ENCODE peak calls at places on chromosomes 2 and 18, in four cellular contexts. D is GM23338, G is HCT116, V is MM.1S. Q is an unnamed sample.

GRCh38 chr2:118469103-118469502 is 378.3 kb downstream of the EN1 start:
- DNase-seq in D (no peak), G (no peak), V (no peak), Q (no peak)

GRCh38 chr2:100207411-100207885 is 65.1 kb upstream of the AFF3 start:
- DNase-seq in D (no peak), G (no peak), V (no peak), Q (no peak)

GRCh38 chr2:238141541-238142318 is 3.3 kb downstream of the KLHL30 start:
- DNase-seq in D (no peak), G (peak), V (no peak), Q (peak)

GRCh38 chr2:204650611-204651010 is 105.3 kb downstream of the PARD3B start:
- DNase-seq in D (no peak), G (no peak), V (no peak), Q (no peak)

GRCh38 chr18:49135871-49136270 is 185.1 kb upstream of the SMAD7 start:
- DNase-seq in D (peak), G (no peak), V (no peak), Q (peak)

GRCh38 chr18:58535340-58536186 is 93.3 kb downstream of the ALPK2 start:
- DNase-seq in D (no peak), G (no peak), V (no peak), Q (no peak)

GRCh38 chr18:77653792-77654191 is 404.1 kb downstream of the GALR1 start:
- DNase-seq in D (no peak), G (no peak), V (no peak), Q (no peak)

GRCh38 chr2:135409436-135409835 is 121.6 kb downstream of the ZRANB3 start:
- DNase-seq in D (no peak), G (no peak), V (no peak), Q (no peak)

GRCh38 chr18:12336887-12337286 is 28.8 kb downstream of the TUBB6 start:
- DNase-seq in D (peak), G (no peak), V (peak), Q (peak)

GRCh38 chr2:227503433-227504406 is 31.8 kb downstream of the AGFG1 start:
- DNase-seq in D (no peak), G (peak), V (no peak), Q (peak)

GRCh38 chr2:120622886-120623753 is 112.5 kb upstream of the GLI2 start:
- DNase-seq in D (no peak), G (no peak), V (no peak), Q (no peak)

DNA sequence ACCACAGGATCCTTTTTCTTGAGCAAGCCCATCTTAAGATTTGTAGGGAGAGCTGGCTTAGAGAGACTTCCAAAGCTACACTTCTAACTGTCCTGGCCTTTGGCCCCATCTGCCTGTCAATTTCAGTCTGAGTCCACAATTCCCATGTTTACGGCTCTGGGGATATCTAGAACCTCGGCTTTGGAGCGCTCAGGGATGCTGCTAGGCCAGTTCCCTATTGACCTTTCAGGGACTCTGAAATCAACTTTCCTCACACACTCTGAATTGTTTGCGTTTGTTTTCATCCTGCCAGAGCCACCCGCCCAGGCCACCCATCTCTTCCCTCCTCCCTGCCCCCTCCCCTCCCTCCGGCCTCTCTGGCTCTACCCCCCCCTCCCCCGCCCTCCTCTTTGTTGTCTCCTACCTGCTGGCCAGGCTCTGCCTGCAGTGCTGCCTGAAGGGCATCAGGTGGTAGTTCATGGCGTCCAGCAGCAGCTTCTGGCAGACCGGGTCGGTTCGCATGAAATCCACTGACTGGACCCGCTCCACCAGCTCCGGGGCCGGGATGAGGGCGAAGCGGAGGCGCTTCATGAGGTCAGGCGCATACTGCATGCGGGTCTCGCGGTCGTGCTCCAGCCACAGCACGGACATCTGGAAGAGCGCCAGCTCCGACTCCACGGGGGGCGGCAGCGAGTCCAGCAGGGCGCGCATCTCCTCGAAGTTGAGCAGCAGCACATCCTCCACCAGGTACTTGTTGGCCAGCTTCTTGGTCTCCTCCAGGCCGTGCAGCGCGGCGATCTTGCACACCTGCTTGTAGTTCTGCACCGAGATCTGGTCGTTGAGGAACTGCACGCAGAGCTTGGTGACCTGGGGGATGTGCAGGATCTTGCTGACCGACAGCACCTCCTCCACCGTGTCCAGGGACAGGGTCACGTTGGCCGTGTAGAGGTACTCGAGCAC is 3.3 kb downstream of the KLHL14 start:
- DNase-seq in D (peak), G (no peak), V (no peak), Q (peak)
- TF ChIP-seq EZH2 in D (no peak), G (no peak), V (no peak), Q (peak)

DNA sequence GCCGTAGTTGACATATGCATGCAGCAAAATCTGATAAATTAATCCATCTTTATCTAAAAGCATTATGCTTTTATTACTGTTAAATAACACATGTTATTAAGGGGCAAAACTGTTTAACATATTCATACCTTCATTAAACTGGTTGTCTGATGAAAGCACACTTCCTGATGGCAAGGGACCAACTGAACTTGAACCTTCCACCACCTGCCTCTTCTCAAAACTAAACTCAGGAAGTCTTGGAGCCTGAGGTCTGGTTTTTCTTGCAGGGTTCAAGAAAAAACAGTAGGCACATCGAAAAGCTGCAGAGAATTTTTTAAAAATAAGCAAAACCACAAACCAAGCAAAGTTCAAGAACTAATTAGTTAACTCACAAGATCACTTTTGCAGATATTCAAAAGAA is 64.9 kb downstream of the LNPK start:
- DNase-seq in D (no peak), G (no peak), V (no peak), Q (no peak)
- TF ChIP-seq EZH2phosphoT487 in D (no peak), G (no peak), V (no peak), Q (no peak)

DNA sequence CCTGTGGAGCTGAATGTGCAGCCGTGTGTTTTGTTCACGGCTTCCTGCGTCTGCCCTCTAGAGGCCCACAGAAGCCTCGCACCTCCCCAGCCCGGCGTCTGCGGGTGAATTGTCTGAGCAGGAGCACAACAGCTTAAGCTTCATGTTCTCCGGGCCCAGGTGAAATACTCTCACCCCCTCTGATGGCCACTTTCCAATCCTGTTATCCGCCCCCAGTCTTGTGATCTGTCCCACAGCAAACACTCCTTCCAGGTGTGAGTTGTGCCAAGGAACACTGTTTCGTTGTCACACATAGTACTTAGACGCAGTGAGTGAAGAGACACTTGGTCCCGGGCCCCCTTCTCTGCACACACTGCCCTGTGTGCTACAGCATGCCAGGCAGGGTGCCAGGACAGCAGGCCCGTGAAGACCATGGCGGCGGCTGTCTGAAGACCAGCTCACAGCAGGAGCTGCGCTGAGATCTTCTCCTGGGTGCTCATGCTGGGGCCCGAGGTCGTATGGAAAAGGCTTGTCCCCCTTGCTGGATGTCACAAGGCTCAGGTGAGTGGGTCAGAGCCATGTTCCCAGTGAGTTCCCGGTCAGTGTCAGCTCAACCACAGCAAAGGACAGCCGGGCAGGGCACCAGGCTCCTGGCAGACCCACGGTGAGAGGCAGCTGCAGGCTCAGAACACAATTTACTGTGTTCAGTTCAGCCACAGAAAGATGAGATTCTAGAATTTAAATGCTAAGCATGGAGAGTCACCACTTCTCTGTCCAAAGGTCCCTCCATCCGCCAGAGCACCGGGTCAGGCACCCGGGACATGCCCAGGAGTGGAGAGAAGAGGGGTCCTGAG is 6.8 kb upstream of the PXDN start:
- DNase-seq in D (peak), G (peak), V (peak), Q (peak)
- TF ChIP-seq EZH2 in D (no peak), G (no peak), V (no peak), Q (no peak)

GRCh38 chr2:229083606-229084349 is 187.3 kb downstream of the PID1 start:
- DNase-seq in D (no peak), G (no peak), V (no peak), Q (no peak)

GRCh38 chr2:229081411-229081810 is 189.7 kb downstream of the PID1 start:
- DNase-seq in D (peak), G (no peak), V (no peak), Q (no peak)

GRCh38 chr2:229085439-229085838 is 185.6 kb downstream of the PID1 start:
- DNase-seq in D (no peak), G (no peak), V (no peak), Q (no peak)

GRCh38 chr2:229087229-229087628 is 183.9 kb downstream of the PID1 start:
- DNase-seq in D (no peak), G (no peak), V (no peak), Q (no peak)

DNA sequence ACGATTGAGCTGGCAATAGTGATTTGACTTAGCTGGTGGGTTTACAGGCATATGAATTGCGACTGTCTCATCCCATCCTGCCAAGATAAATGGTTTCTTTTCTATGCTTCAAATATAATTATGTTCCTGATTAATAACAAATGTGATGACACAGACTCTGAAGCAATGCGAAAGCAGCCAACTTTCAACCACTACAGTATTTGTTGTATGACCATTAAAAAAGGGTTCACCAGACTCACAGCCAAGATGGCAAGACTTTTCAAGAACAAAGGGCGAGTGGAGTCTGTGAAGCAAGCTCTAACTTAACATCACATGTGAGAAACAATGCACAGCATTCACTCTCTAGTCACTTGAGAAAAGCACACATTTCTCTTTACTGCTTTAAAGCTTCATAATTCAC is 186.6 kb downstream of the PID1 start:
- DNase-seq in D (no peak), G (no peak), V (no peak), Q (no peak)
- TF ChIP-seq EZH2phosphoT487 in D (no peak), G (no peak), V (no peak), Q (no peak)

DNA sequence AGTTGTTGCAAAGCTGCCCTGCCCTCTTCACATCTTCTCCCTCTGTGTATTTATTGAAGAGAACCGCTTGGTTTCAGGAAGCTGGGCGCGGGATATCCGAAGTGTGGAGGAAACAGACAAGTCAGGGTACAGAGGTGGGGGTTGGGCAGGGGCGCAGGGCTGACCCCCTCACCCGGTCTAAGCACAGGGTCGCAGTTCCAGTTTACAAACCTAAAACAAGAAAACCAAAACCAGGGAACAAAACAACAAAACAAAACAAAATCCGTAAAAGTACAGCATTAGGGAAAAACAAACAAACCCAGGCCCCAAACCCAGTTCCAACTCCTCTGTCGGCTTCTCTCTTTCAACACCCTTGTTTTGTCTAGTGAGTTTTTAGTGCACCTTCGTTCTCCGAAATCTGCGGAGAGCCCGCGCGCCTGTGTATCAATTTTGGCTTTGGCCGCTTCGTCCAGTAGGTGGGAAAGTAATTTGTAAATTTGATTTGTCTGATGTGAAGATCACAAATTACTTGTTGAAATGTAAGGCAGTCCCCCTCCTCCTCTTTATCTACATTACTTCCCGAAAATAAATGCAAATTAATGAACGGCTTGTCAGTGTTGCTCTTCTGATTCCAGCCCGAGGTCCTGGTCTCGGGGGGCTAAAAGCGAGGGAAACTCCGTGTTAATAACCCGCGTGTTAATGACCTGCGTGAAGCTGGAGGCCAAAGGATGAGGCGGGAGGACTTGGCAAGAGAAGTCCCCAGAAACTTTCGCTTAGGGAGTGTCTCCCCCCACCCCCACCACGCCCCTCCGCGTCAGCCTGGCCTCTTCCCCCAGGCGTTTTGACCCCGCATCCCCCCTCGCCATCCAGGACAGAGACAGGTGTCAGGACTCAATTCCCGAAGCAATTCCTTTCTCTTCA is 6.9 kb downstream of the OTX1 start:
- DNase-seq in D (peak), G (no peak), V (no peak), Q (no peak)
- TF ChIP-seq EZH2 in D (peak), G (no peak), V (no peak), Q (peak)

GRCh38 chr2:185689906-185690539 is 48.6 kb upstream of the FSIP2 start:
- DNase-seq in D (no peak), G (peak), V (no peak), Q (no peak)
- TF ChIP-seq EZH2phosphoT487 in D (no peak), G (no peak), V (no peak), Q (no peak)

GRCh38 chr2:170823800-170824153 is 7.1 kb downstream of the GAD1 start:
- DNase-seq in D (peak), G (no peak), V (no peak), Q (no peak)
- TF ChIP-seq EZH2 in D (peak), G (no peak), V (no peak), Q (peak)

GRCh38 chr2:190340369-190340768 is 3.0 kb upstream of the INPP1 start:
- DNase-seq in D (peak), G (peak), V (no peak), Q (no peak)
- TF ChIP-seq EZH2phosphoT487 in D (no peak), G (no peak), V (no peak), Q (no peak)

GRCh38 chr2:44944102-44944951 is 2.8 kb downstream of the SIX3 start:
- DNase-seq in D (peak), G (no peak), V (no peak), Q (no peak)
- TF ChIP-seq EZH2 in D (peak), G (no peak), V (no peak), Q (peak)

DNA sequence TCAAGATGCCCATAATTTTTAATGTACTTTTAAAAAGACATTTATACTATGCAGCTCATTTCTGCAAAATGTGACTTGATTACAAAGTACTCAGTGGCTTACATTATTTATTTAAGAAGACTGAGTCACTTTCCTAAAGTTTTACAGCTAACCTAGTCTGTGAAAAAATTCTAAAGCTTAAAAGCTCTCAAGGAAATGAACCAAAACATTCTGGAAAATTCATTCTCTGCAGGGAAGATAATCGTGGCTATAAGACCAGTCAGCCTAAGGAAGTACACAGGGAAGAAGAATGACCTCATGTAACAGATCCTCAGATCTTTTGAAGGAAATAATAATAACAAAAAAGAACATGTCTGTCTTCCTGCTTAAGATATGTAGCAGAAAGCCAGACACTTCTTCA is 232.1 kb upstream of the STK17B start:
- DNase-seq in D (no peak), G (no peak), V (no peak), Q (no peak)
- TF ChIP-seq EZH2phosphoT487 in D (no peak), G (no peak), V (no peak), Q (no peak)

Q was measured in hepatocyte.